ENCODE peak calls at places on chromosomes 1 and 21, in five cellular contexts. One of them, this sample, is unnamed.

GRCh38 chr1:8457771-8458409 is 140.0 kb downstream of the SLC45A1 start:
- DNase-seq in H1: no peak
- DNase-seq in esophagus muscularis mucosa: no peak
- DNase-seq in ovary: no peak
- DNase-seq in K562: no peak
- DNase-seq in this sample: no peak

GRCh38 chr1:218266356-218266755 is 18.7 kb upstream of the RRP15 start:
- DNase-seq in H1: no peak
- DNase-seq in esophagus muscularis mucosa: no peak
- DNase-seq in ovary: no peak
- DNase-seq in K562: no peak
- DNase-seq in this sample: no peak

GRCh38 chr1:151508721-151509292 is 2.4 kb upstream of the CGN start:
- DNase-seq in H1: no peak
- DNase-seq in esophagus muscularis mucosa: no peak
- DNase-seq in ovary: no peak
- DNase-seq in K562: peak
- DNase-seq in this sample: peak

GRCh38 chr21:32472890-32473765 is 60.6 kb downstream of the EVA1C start:
- DNase-seq in H1: no peak
- DNase-seq in esophagus muscularis mucosa: no peak
- DNase-seq in ovary: no peak
- DNase-seq in K562: no peak
- DNase-seq in this sample: no peak

GRCh38 chr1:213284626-213285025 is 233.6 kb downstream of the RPS6KC1 start:
- DNase-seq in H1: no peak
- DNase-seq in esophagus muscularis mucosa: no peak
- DNase-seq in ovary: no peak
- DNase-seq in K562: no peak
- DNase-seq in this sample: no peak

GRCh38 chr1:30274937-30275621 is 448.3 kb downstream of the MATN1 start:
- DNase-seq in H1: peak
- DNase-seq in esophagus muscularis mucosa: no peak
- DNase-seq in ovary: no peak
- DNase-seq in K562: no peak
- DNase-seq in this sample: no peak

GRCh38 chr1:204285438-204286322 is 71.9 kb upstream of the GOLT1A start:
- DNase-seq in H1: no peak
- DNase-seq in esophagus muscularis mucosa: no peak
- DNase-seq in ovary: no peak
- DNase-seq in K562: no peak
- DNase-seq in this sample: no peak

GRCh38 chr1:24043345-24044032 is 63.4 kb upstream of the SRSF10 start:
- DNase-seq in H1: no peak
- DNase-seq in esophagus muscularis mucosa: no peak
- DNase-seq in ovary: no peak
- DNase-seq in K562: no peak
- DNase-seq in this sample: no peak

GRCh38 chr1:71081697-71082080 is 854 bp upstream of the ZRANB2 start:
- DNase-seq in H1: no peak
- DNase-seq in esophagus muscularis mucosa: no peak
- DNase-seq in ovary: peak
- DNase-seq in K562: peak
- DNase-seq in this sample: no peak
- H3K4me3 ChIP-seq in H1: no peak
- H3K4me3 ChIP-seq in esophagus muscularis mucosa: peak
- H3K4me3 ChIP-seq in ovary: peak
- H3K4me3 ChIP-seq in K562: peak
- H3K4me3 ChIP-seq in this sample: peak

GRCh38 chr1:156776942-156777341 is 9.6 kb downstream of the PRCC start:
- DNase-seq in H1: no peak
- DNase-seq in esophagus muscularis mucosa: no peak
- DNase-seq in ovary: no peak
- DNase-seq in K562: no peak
- DNase-seq in this sample: no peak
- TF ChIP-seq EP300 in H1: no peak
- TF ChIP-seq EP300 in esophagus muscularis mucosa: no peak
- TF ChIP-seq EP300 in ovary: no peak
- TF ChIP-seq EP300 in K562: no peak
- TF ChIP-seq EP300 in this sample: no peak

GRCh38 chr1:21904725-21905520 is 32.2 kb downstream of the HSPG2 start:
- DNase-seq in H1: no peak
- DNase-seq in esophagus muscularis mucosa: no peak
- DNase-seq in ovary: no peak
- DNase-seq in K562: peak
- DNase-seq in this sample: peak
- TF ChIP-seq POLR2A in H1: no peak
- TF ChIP-seq POLR2A in esophagus muscularis mucosa: no peak
- TF ChIP-seq POLR2A in ovary: no peak
- TF ChIP-seq POLR2A in K562: peak
- TF ChIP-seq POLR2A in this sample: peak

GRCh38 chr21:24411429-24411828 is 1195.9 kb downstream of the MRPL39 start:
- DNase-seq in H1: no peak
- DNase-seq in esophagus muscularis mucosa: no peak
- DNase-seq in ovary: no peak
- DNase-seq in K562: no peak
- DNase-seq in this sample: no peak
- H3K4me3 ChIP-seq in H1: no peak
- H3K4me3 ChIP-seq in esophagus muscularis mucosa: no peak
- H3K4me3 ChIP-seq in ovary: no peak
- H3K4me3 ChIP-seq in K562: no peak
- H3K4me3 ChIP-seq in this sample: no peak

DNA sequence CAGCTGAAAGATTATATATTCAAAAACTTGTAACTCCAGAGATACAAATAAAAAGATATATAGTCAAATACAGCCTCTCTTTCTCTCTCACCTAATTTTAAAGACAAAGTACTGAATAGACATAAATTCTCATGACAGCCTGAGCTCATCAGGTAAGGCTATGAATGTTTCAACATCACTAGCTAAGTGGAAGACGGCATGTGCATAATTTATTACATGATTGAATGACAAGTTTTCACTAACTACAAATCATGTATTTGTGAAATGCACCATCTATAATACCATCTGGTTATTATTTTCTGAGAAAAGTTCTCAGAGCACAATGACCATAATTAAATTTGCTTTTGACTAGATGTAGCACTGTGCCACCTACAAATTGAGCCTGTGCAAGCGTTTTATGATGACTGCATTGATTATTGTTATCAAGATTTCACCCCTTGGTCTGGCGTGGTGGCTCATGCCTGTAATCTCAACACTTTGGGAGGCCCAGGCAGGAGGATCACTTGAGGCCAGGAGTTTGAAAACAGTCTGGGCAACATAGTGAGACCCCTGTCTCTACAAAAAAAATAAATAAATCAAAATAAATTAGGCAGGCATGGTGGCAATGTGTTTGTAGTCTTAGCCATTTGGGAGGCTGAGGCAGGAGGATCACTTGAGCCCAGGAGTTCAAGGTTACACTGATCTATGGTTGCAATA is 128.2 kb downstream of the APP start:
- DNase-seq in H1: no peak
- DNase-seq in esophagus muscularis mucosa: no peak
- DNase-seq in ovary: no peak
- DNase-seq in K562: no peak
- DNase-seq in this sample: no peak
- TF ChIP-seq EP300 in H1: no peak
- TF ChIP-seq EP300 in esophagus muscularis mucosa: no peak
- TF ChIP-seq EP300 in ovary: no peak
- TF ChIP-seq EP300 in K562: no peak
- TF ChIP-seq EP300 in this sample: no peak

DNA sequence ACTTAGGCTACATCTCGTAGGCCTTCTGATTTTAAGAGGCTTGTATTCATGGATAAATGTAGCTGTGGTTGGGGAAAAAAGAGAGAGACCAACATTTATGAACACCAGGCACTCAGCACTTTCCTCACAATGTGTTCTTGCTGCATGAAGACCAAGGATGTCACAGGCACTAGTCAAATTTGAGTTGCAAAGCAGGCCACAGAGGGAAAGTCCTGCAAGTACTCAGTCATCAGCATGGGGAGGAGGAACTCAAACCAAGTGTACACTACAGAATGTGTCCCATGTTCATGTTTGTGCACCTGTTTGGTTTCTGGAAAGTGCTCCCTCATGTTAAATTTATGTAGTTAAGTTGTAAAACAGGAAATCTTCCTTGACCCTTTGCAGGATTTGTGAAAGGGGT is 8.7 kb upstream of the MAP3K7CL start:
- DNase-seq in H1: no peak
- DNase-seq in esophagus muscularis mucosa: peak
- DNase-seq in ovary: no peak
- DNase-seq in K562: no peak
- DNase-seq in this sample: no peak
- TF ChIP-seq POLR2A in H1: no peak
- TF ChIP-seq POLR2A in esophagus muscularis mucosa: no peak
- TF ChIP-seq POLR2A in ovary: no peak
- TF ChIP-seq POLR2A in K562: no peak
- TF ChIP-seq POLR2A in this sample: no peak

GRCh38 chr1:199007423-199007822 is 368.6 kb downstream of the PTPRC start:
- DNase-seq in H1: no peak
- DNase-seq in esophagus muscularis mucosa: no peak
- DNase-seq in ovary: no peak
- DNase-seq in K562: no peak
- DNase-seq in this sample: no peak

GRCh38 chr1:199009447-199009846 is 370.6 kb downstream of the PTPRC start:
- DNase-seq in H1: no peak
- DNase-seq in esophagus muscularis mucosa: no peak
- DNase-seq in ovary: no peak
- DNase-seq in K562: no peak
- DNase-seq in this sample: no peak

GRCh38 chr1:199015799-199016198 is 377.0 kb downstream of the PTPRC start:
- DNase-seq in H1: no peak
- DNase-seq in esophagus muscularis mucosa: no peak
- DNase-seq in ovary: no peak
- DNase-seq in K562: no peak
- DNase-seq in this sample: no peak

GRCh38 chr1:199010933-199011332 is 372.1 kb downstream of the PTPRC start:
- DNase-seq in H1: no peak
- DNase-seq in esophagus muscularis mucosa: no peak
- DNase-seq in ovary: no peak
- DNase-seq in K562: no peak
- DNase-seq in this sample: no peak

GRCh38 chr1:199010492-199010891 is 371.7 kb downstream of the PTPRC start:
- DNase-seq in H1: no peak
- DNase-seq in esophagus muscularis mucosa: no peak
- DNase-seq in ovary: no peak
- DNase-seq in K562: no peak
- DNase-seq in this sample: no peak
- H3K4me3 ChIP-seq in H1: no peak
- H3K4me3 ChIP-seq in esophagus muscularis mucosa: no peak
- H3K4me3 ChIP-seq in ovary: no peak
- H3K4me3 ChIP-seq in K562: no peak
- H3K4me3 ChIP-seq in this sample: no peak

DNA sequence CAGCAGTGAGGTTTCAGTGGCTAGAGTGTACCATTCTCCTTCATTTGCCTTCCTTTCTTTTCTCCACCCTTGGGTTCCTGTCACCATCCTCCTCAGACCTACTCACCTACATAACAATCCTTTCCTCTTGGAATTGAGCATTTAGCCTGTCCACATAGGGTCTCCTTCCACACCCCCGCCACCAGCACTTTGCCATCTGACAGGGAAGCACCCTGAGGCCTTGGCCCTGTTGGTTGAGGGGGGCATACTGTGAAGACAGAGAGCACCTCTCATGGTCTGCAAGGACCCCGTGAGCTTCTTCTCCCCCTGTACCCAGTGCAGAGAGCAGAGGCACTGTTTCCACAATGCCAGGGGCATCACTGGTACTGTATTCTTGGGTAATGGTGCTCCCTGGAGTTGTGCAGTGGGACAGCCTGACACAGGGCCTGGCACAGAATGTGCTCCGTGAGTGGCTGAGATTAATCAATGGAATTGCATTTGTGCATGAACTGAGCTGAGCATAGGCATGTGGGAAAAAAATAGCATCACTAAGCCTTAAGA is 14.9 kb upstream of the SLC5A9 start:
- DNase-seq in H1: peak
- DNase-seq in esophagus muscularis mucosa: peak
- DNase-seq in ovary: no peak
- DNase-seq in K562: no peak
- DNase-seq in this sample: no peak
- TF ChIP-seq EP300 in H1: no peak
- TF ChIP-seq EP300 in esophagus muscularis mucosa: no peak
- TF ChIP-seq EP300 in ovary: no peak
- TF ChIP-seq EP300 in K562: no peak
- TF ChIP-seq EP300 in this sample: no peak